ENCODE peak calls at places on chromosomes 4 and X, in ten cellular contexts. One of them, this sample, is unnamed. For H3K9me2, the result is how much of the 10 kb centered on the place peaks cover.

GRCh38 chrX:23559975-23560374 is 107.3 kb upstream of the PRDX4 start:
- DNase-seq in GM23338: peak
- DNase-seq in PC-3: no peak
- DNase-seq in hepatocyte: no peak
- DNase-seq in GM23248: no peak
- DNase-seq in Karpas-422: no peak
- DNase-seq in OCI-LY7: peak
- DNase-seq in HCT116: no peak
- DNase-seq in SK-N-SH: no peak
- DNase-seq in PC-9: no peak
- DNase-seq in this sample: no peak

GRCh38 chrX:151902813-151903591 is 9.7 kb upstream of the MAGEA4 start:
- DNase-seq in HCT116: peak
- DNase-seq in PC-9: peak
- DNase-seq in Karpas-422: no peak
- DNase-seq in OCI-LY7: no peak
- DNase-seq in SK-N-SH: no peak
- DNase-seq in GM23338: no peak
- DNase-seq in hepatocyte: peak
- DNase-seq in GM23248: peak
- DNase-seq in PC-3: peak
- DNase-seq in this sample: no peak

GRCh38 chr4:154928640-154929257 is 147.7 kb downstream of the RBM46 start:
- DNase-seq in PC-3: peak
- DNase-seq in PC-9: no peak
- DNase-seq in GM23338: peak
- DNase-seq in OCI-LY7: no peak
- DNase-seq in HCT116: peak
- DNase-seq in Karpas-422: no peak
- DNase-seq in GM23248: peak
- DNase-seq in SK-N-SH: peak
- DNase-seq in hepatocyte: peak
- DNase-seq in this sample: no peak

GRCh38 chrX:110944323-110944761 is 148.7 kb upstream of the CHRDL1 start:
- DNase-seq in GM23338: peak
- DNase-seq in Karpas-422: no peak
- DNase-seq in PC-9: no peak
- DNase-seq in hepatocyte: peak
- DNase-seq in HCT116: no peak
- DNase-seq in GM23248: no peak
- DNase-seq in OCI-LY7: no peak
- DNase-seq in PC-3: no peak
- DNase-seq in SK-N-SH: peak
- DNase-seq in this sample: no peak

GRCh38 chr4:72432282-72432681 is 136.7 kb downstream of the ADAMTS3 start:
- DNase-seq in Karpas-422: no peak
- DNase-seq in OCI-LY7: no peak
- DNase-seq in PC-3: no peak
- DNase-seq in GM23338: no peak
- DNase-seq in SK-N-SH: no peak
- DNase-seq in PC-9: no peak
- DNase-seq in HCT116: no peak
- DNase-seq in GM23248: peak
- DNase-seq in hepatocyte: no peak
- DNase-seq in this sample: no peak

GRCh38 chr4:102578819-102579218 is 77.7 kb downstream of the NFKB1 start:
- DNase-seq in OCI-LY7: no peak
- DNase-seq in SK-N-SH: no peak
- DNase-seq in GM23248: no peak
- DNase-seq in hepatocyte: peak
- DNase-seq in Karpas-422: peak
- DNase-seq in PC-9: no peak
- DNase-seq in GM23338: peak
- DNase-seq in PC-3: no peak
- DNase-seq in HCT116: no peak
- DNase-seq in this sample: no peak

GRCh38 chr4:140254656-140255299 is 100.8 kb upstream of the MAML3 start:
- DNase-seq in OCI-LY7: no peak
- DNase-seq in PC-3: peak
- DNase-seq in SK-N-SH: no peak
- DNase-seq in GM23338: no peak
- DNase-seq in GM23248: peak
- DNase-seq in PC-9: no peak
- DNase-seq in Karpas-422: no peak
- DNase-seq in HCT116: no peak
- DNase-seq in hepatocyte: peak
- DNase-seq in this sample: no peak

GRCh38 chr4:6909970-6910339 is 329 bp downstream of the TBC1D14 start:
- DNase-seq in Karpas-422: peak
- DNase-seq in PC-9: no peak
- DNase-seq in SK-N-SH: no peak
- DNase-seq in hepatocyte: peak
- DNase-seq in OCI-LY7: no peak
- DNase-seq in GM23248: peak
- DNase-seq in PC-3: peak
- DNase-seq in GM23338: peak
- DNase-seq in HCT116: no peak
- DNase-seq in this sample: peak

GRCh38 chr4:114320126-114320525 is 278.5 kb upstream of the UGT8 start:
- DNase-seq in PC-9: no peak
- DNase-seq in PC-3: no peak
- DNase-seq in HCT116: no peak
- DNase-seq in GM23338: no peak
- DNase-seq in OCI-LY7: no peak
- DNase-seq in SK-N-SH: no peak
- DNase-seq in hepatocyte: no peak
- DNase-seq in Karpas-422: no peak
- DNase-seq in GM23248: no peak
- DNase-seq in this sample: no peak

GRCh38 chr4:158090323-158090722 is 82.5 kb downstream of the GASK1B start:
- DNase-seq in GM23248: peak
- DNase-seq in hepatocyte: no peak
- DNase-seq in OCI-LY7: no peak
- DNase-seq in PC-3: peak
- DNase-seq in Karpas-422: no peak
- DNase-seq in HCT116: no peak
- DNase-seq in SK-N-SH: no peak
- DNase-seq in PC-9: no peak
- DNase-seq in GM23338: no peak
- DNase-seq in this sample: peak

GRCh38 chrX:81174286-81174685 is 27.4 kb downstream of the HMGN5 start:
- DNase-seq in hepatocyte: peak
- DNase-seq in Karpas-422: peak
- DNase-seq in GM23338: peak
- DNase-seq in SK-N-SH: no peak
- DNase-seq in PC-3: peak
- DNase-seq in HCT116: no peak
- DNase-seq in GM23248: peak
- DNase-seq in OCI-LY7: peak
- DNase-seq in PC-9: no peak
- DNase-seq in this sample: peak

GRCh38 chr4:83075271-83075670 is 39.3 kb downstream of the PLAC8 start:
- DNase-seq in GM23248: peak
- DNase-seq in GM23338: no peak
- DNase-seq in SK-N-SH: no peak
- DNase-seq in HCT116: no peak
- DNase-seq in Karpas-422: no peak
- DNase-seq in hepatocyte: no peak
- DNase-seq in PC-3: no peak
- DNase-seq in OCI-LY7: no peak
- DNase-seq in PC-9: no peak
- DNase-seq in this sample: no peak

GRCh38 chrX:39981946-39982345 is 115.8 kb downstream of the BCOR start:
- DNase-seq in Karpas-422: no peak
- DNase-seq in PC-3: no peak
- DNase-seq in HCT116: no peak
- DNase-seq in OCI-LY7: no peak
- DNase-seq in GM23338: no peak
- DNase-seq in SK-N-SH: no peak
- DNase-seq in GM23248: no peak
- DNase-seq in hepatocyte: no peak
- DNase-seq in PC-9: no peak
- DNase-seq in this sample: no peak

GRCh38 chr4:8912089-8912455 is 40.4 kb upstream of the HMX1 start:
- DNase-seq in Karpas-422: no peak
- DNase-seq in PC-9: no peak
- DNase-seq in OCI-LY7: no peak
- DNase-seq in SK-N-SH: no peak
- DNase-seq in GM23338: no peak
- DNase-seq in HCT116: no peak
- DNase-seq in GM23248: no peak
- DNase-seq in hepatocyte: peak
- DNase-seq in PC-3: no peak
- DNase-seq in this sample: no peak

GRCh38 chrX:75071334-75071733 is 84.7 kb downstream of the ABCB7 start:
- DNase-seq in HCT116: no peak
- DNase-seq in SK-N-SH: no peak
- DNase-seq in PC-3: no peak
- DNase-seq in GM23248: no peak
- DNase-seq in OCI-LY7: no peak
- DNase-seq in PC-9: no peak
- DNase-seq in Karpas-422: no peak
- DNase-seq in hepatocyte: no peak
- DNase-seq in GM23338: no peak
- DNase-seq in this sample: no peak

GRCh38 chrX:75076429-75076828 is 79.7 kb downstream of the ABCB7 start:
- DNase-seq in SK-N-SH: no peak
- DNase-seq in PC-3: no peak
- DNase-seq in HCT116: no peak
- DNase-seq in hepatocyte: no peak
- DNase-seq in OCI-LY7: no peak
- DNase-seq in PC-9: no peak
- DNase-seq in Karpas-422: no peak
- DNase-seq in GM23338: no peak
- DNase-seq in GM23248: no peak
- DNase-seq in this sample: no peak

GRCh38 chrX:75074475-75074874 is 81.6 kb downstream of the ABCB7 start:
- DNase-seq in OCI-LY7: no peak
- DNase-seq in Karpas-422: no peak
- DNase-seq in PC-9: no peak
- DNase-seq in SK-N-SH: no peak
- DNase-seq in GM23248: no peak
- DNase-seq in hepatocyte: no peak
- DNase-seq in GM23338: no peak
- DNase-seq in HCT116: no peak
- DNase-seq in PC-3: no peak
- DNase-seq in this sample: no peak
- H3K9me2 ChIP-seq in OCI-LY7: under half
- H3K9me2 ChIP-seq in Karpas-422: under half
- H3K9me2 ChIP-seq in PC-9: under half
- H3K9me2 ChIP-seq in SK-N-SH: under half
- H3K9me2 ChIP-seq in GM23248: under half
- H3K9me2 ChIP-seq in hepatocyte: under half
- H3K9me2 ChIP-seq in GM23338: under half
- H3K9me2 ChIP-seq in HCT116: under half
- H3K9me2 ChIP-seq in PC-3: under half
- H3K9me2 ChIP-seq in this sample: under half

DNA sequence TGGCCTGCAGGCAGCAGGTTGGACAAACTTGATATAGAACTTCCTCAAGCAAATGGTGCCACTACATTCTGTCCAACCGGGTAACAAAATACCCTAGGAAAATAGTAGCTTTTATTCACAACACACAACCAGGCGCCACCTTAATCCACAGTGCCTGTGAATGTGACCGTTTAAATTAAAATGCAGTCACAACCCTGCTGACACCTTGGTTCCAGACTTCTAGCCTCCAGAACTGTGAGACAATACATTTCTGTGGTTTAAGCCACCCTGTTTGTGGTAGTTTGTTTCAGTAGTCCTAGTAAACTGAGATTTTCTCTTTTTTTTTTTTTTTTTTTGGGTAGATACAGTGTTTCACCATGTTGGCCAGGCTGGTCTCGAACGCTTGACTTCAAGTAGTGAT is 575.8 kb downstream of the PACRGL start:
- DNase-seq in SK-N-SH: no peak
- DNase-seq in GM23338: no peak
- DNase-seq in PC-3: no peak
- DNase-seq in HCT116: no peak
- DNase-seq in PC-9: no peak
- DNase-seq in OCI-LY7: no peak
- DNase-seq in hepatocyte: no peak
- DNase-seq in Karpas-422: no peak
- DNase-seq in GM23248: no peak
- DNase-seq in this sample: no peak
- H3K9me2 ChIP-seq in SK-N-SH: under half
- H3K9me2 ChIP-seq in GM23338: under half
- H3K9me2 ChIP-seq in PC-3: under half
- H3K9me2 ChIP-seq in HCT116: under half
- H3K9me2 ChIP-seq in PC-9: under half
- H3K9me2 ChIP-seq in OCI-LY7: under half
- H3K9me2 ChIP-seq in hepatocyte: under half
- H3K9me2 ChIP-seq in Karpas-422: under half
- H3K9me2 ChIP-seq in GM23248: under half
- H3K9me2 ChIP-seq in this sample: under half

GRCh38 chr4:14934704-14935390 is 67.4 kb upstream of the CPEB2 start:
- DNase-seq in HCT116: no peak
- DNase-seq in GM23248: no peak
- DNase-seq in SK-N-SH: no peak
- DNase-seq in hepatocyte: no peak
- DNase-seq in OCI-LY7: no peak
- DNase-seq in GM23338: no peak
- DNase-seq in PC-9: no peak
- DNase-seq in Karpas-422: no peak
- DNase-seq in PC-3: no peak
- DNase-seq in this sample: no peak
- H3K9me2 ChIP-seq in HCT116: under half
- H3K9me2 ChIP-seq in GM23248: under half
- H3K9me2 ChIP-seq in SK-N-SH: under half
- H3K9me2 ChIP-seq in hepatocyte: under half
- H3K9me2 ChIP-seq in OCI-LY7: under half
- H3K9me2 ChIP-seq in GM23338: under half
- H3K9me2 ChIP-seq in PC-9: under half
- H3K9me2 ChIP-seq in Karpas-422: under half
- H3K9me2 ChIP-seq in PC-3: under half
- H3K9me2 ChIP-seq in this sample: under half

GRCh38 chrX:13967636-13968035 is 62.1 kb downstream of the GEMIN8 start:
- DNase-seq in hepatocyte: no peak
- DNase-seq in PC-3: no peak
- DNase-seq in HCT116: no peak
- DNase-seq in GM23338: no peak
- DNase-seq in SK-N-SH: no peak
- DNase-seq in PC-9: no peak
- DNase-seq in GM23248: no peak
- DNase-seq in OCI-LY7: no peak
- DNase-seq in Karpas-422: no peak
- DNase-seq in this sample: no peak

GRCh38 chrX:13968198-13968597 is 61.5 kb downstream of the GEMIN8 start:
- DNase-seq in OCI-LY7: no peak
- DNase-seq in PC-9: no peak
- DNase-seq in SK-N-SH: no peak
- DNase-seq in HCT116: no peak
- DNase-seq in hepatocyte: no peak
- DNase-seq in GM23338: no peak
- DNase-seq in Karpas-422: no peak
- DNase-seq in PC-3: no peak
- DNase-seq in GM23248: no peak
- DNase-seq in this sample: no peak

GRCh38 chrX:13966071-13966850 is 63.4 kb downstream of the GEMIN8 start:
- DNase-seq in HCT116: no peak
- DNase-seq in hepatocyte: no peak
- DNase-seq in PC-9: no peak
- DNase-seq in Karpas-422: no peak
- DNase-seq in OCI-LY7: no peak
- DNase-seq in GM23338: no peak
- DNase-seq in SK-N-SH: no peak
- DNase-seq in GM23248: no peak
- DNase-seq in PC-3: no peak
- DNase-seq in this sample: no peak

GRCh38 chrX:13965531-13965930 is 64.2 kb downstream of the GEMIN8 start:
- DNase-seq in PC-9: no peak
- DNase-seq in GM23338: peak
- DNase-seq in hepatocyte: no peak
- DNase-seq in HCT116: no peak
- DNase-seq in PC-3: no peak
- DNase-seq in GM23248: no peak
- DNase-seq in OCI-LY7: no peak
- DNase-seq in SK-N-SH: no peak
- DNase-seq in Karpas-422: no peak
- DNase-seq in this sample: no peak
- H3K9me2 ChIP-seq in PC-9: under half
- H3K9me2 ChIP-seq in GM23338: under half
- H3K9me2 ChIP-seq in hepatocyte: under half
- H3K9me2 ChIP-seq in HCT116: under half
- H3K9me2 ChIP-seq in PC-3: under half
- H3K9me2 ChIP-seq in GM23248: under half
- H3K9me2 ChIP-seq in OCI-LY7: under half
- H3K9me2 ChIP-seq in SK-N-SH: under half
- H3K9me2 ChIP-seq in Karpas-422: under half
- H3K9me2 ChIP-seq in this sample: under half

This sample was measured in MM.1S.